ENCODE peak calls at places on chromosomes 12 and 14, in ten cellular contexts. Y is lung microvascular endothelial cell; A is hepatic stellate cell; P is NCI-H1105; J is GDM1; W is epithelial cell of esophagus; X is T-helper 1 cell; O is NCI-H774; F is hypothalamus; Q is activated naive CD4-positive, alpha-beta T cell. M is an unnamed sample.

GRCh38 chr12:77734489-77734888 is 96.2 kb upstream of the NAV3 start:
- DNase-seq in F (no peak), P (no peak), Q (no peak), A (no peak), J (no peak), Y (peak), X (no peak), W (peak), O (no peak), M (no peak)

GRCh38 chr12:9869307-9870161 is at the start of gene CLEC2B:
- DNase-seq in J (peak), A (peak), F (no peak), P (no peak), Q (no peak), O (no peak), Y (peak), W (peak), X (no peak), M (no peak)

GRCh38 chr14:70670992-70671651 is 29.4 kb downstream of the TTC9 start:
- DNase-seq in F (no peak), A (peak), J (no peak), Y (no peak), X (no peak), O (no peak), P (no peak), W (no peak), Q (no peak), M (no peak)

GRCh38 chr14:28468191-28469151 is 298.1 kb upstream of the FOXG1 start:
- DNase-seq in Q (no peak), W (peak), A (no peak), P (no peak), J (no peak), Y (no peak), X (no peak), O (no peak), F (no peak), M (no peak)

GRCh38 chr12:121804417-121805111 is 755 bp downstream of the SETD1B start:
- DNase-seq in W (peak), J (peak), X (no peak), Q (peak), F (peak), O (no peak), Y (peak), P (no peak), A (no peak), M (no peak)

GRCh38 chr12:49055978-49056754 is 4.4 kb downstream of the KMT2D start:
- DNase-seq in O (no peak), X (no peak), J (peak), Q (no peak), P (no peak), Y (peak), A (peak), F (peak), W (peak), M (peak)

GRCh38 chr12:106123551-106123991 is 15.2 kb downstream of the NUAK1 start:
- DNase-seq in J (no peak), P (no peak), X (no peak), W (no peak), Q (no peak), A (no peak), O (no peak), Y (no peak), F (no peak), M (no peak)

GRCh38 chr12:116539905-116540482 is 19.2 kb upstream of the MAP1LC3B2 start:
- DNase-seq in A (no peak), P (peak), Y (no peak), X (no peak), J (no peak), O (peak), W (peak), F (peak), Q (no peak), M (no peak)

GRCh38 chr12:118582863-118583262 is 206.5 kb downstream of the SUDS3 start:
- DNase-seq in W (peak), F (no peak), J (no peak), Y (no peak), X (no peak), Q (no peak), P (no peak), O (no peak), A (no peak), M (no peak)

GRCh38 chr14:101876539-101876938 is 87.8 kb upstream of the DYNC1H1 start:
- DNase-seq in J (peak), X (peak), Q (peak), A (no peak), F (no peak), P (no peak), O (peak), Y (peak), W (no peak), M (no peak)

GRCh38 chr12:7154901-7155470 is 24.8 kb downstream of the CLSTN3 start:
- DNase-seq in F (no peak), Y (no peak), A (peak), W (no peak), Q (no peak), P (no peak), O (no peak), X (no peak), J (no peak), M (no peak)

GRCh38 chr12:1885082-1885596 is 33.3 kb downstream of the CACNA2D4 start:
- DNase-seq in F (no peak), A (no peak), Q (no peak), X (no peak), W (no peak), P (no peak), O (no peak), Y (no peak), J (no peak), M (no peak)

GRCh38 chr12:56311003-56311402 is 4.8 kb downstream of the CNPY2 start:
- DNase-seq in W (no peak), O (no peak), F (no peak), X (no peak), A (no peak), Y (no peak), Q (no peak), J (no peak), P (no peak), M (no peak)

GRCh38 chr12:123077298-123078113 is 73.4 kb downstream of the PITPNM2 start:
- DNase-seq in P (no peak), O (no peak), W (no peak), J (no peak), Q (no peak), A (no peak), F (no peak), X (no peak), Y (peak), M (no peak)

GRCh38 chr12:26338574-26339572 is 143.5 kb downstream of the SSPN start:
- DNase-seq in J (no peak), O (no peak), Y (peak), P (no peak), F (peak), W (peak), A (peak), Q (no peak), X (no peak), M (no peak)

GRCh38 chr12:93662961-93663728 is 14.0 kb upstream of the CRADD start:
- DNase-seq in X (no peak), J (no peak), W (no peak), O (no peak), P (no peak), F (no peak), Y (no peak), A (no peak), Q (no peak), M (no peak)

GRCh38 chr14:71597289-71597920 is 334.8 kb upstream of the RGS6 start:
- DNase-seq in P (no peak), A (no peak), Y (no peak), X (no peak), J (no peak), W (peak), F (no peak), Q (no peak), O (no peak), M (no peak)

GRCh38 chr14:83969998-83970397 is 1559.9 kb upstream of the FLRT2 start:
- DNase-seq in P (no peak), A (no peak), Q (no peak), J (no peak), F (no peak), W (no peak), O (no peak), X (no peak), Y (no peak), M (no peak)

M was measured in HEK293T.